ENCODE peak calls at places on chromosomes 1 and 21, in nine cellular contexts. H is H9; Z is fibroblast of pulmonary artery; E is HFFc6; N is stimulated activated CD4-positive, alpha-beta T cell treated with anti-CD3 and anti-CD28 coated beads, Interleukin-1b, Interleukin-23, amount 100 ng/mL, for 24 hours; P is A673; B is lower leg skin; A is effector memory CD8-positive, alpha-beta T cell; W is HTR-8/SVneo. R is an unnamed sample.

GRCh38 chr1:3033795-3034100 is 12.5 kb downstream of the ACTRT2 start:
- DNase-seq in W (no peak), H (no peak), N (no peak), P (no peak), B (no peak), E (no peak), Z (no peak), A (no peak), R (no peak)

GRCh38 chr1:30058966-30059365 is 664.4 kb downstream of the MATN1 start:
- DNase-seq in H (no peak), E (peak; percentile 94), W (peak; percentile 81), A (no peak), Z (peak; percentile 22), B (no peak), P (peak; percentile 65), N (no peak), R (no peak)

GRCh38 chr1:95254959-95255358 is 20.9 kb downstream of the RWDD3 start:
- DNase-seq in W (no peak), A (no peak), N (no peak), B (no peak), Z (no peak), E (no peak), H (no peak), P (no peak), R (no peak)

GRCh38 chr1:218778731-218779130 is 394.9 kb upstream of the LYPLAL1 start:
- DNase-seq in Z (no peak), P (peak; percentile 7), N (no peak), A (no peak), H (no peak), W (no peak), E (no peak), B (no peak), R (no peak)

GRCh38 chr1:32903991-32904776 is 3.0 kb upstream of the TMEM54 start:
- DNase-seq in B (no peak), P (no peak), H (no peak), E (no peak), W (no peak), N (no peak), Z (no peak), A (no peak), R (no peak)

GRCh38 chr1:97507863-97508262 is 413.0 kb downstream of the DPYD start:
- DNase-seq in B (no peak), Z (peak; percentile 17), E (no peak), H (no peak), N (no peak), P (no peak), A (no peak), W (no peak), R (no peak)

GRCh38 chr1:20640183-20640597 is 6.9 kb downstream of the PINK1 start:
- DNase-seq in P (peak; percentile 65), W (peak; percentile 61), B (peak; percentile 55), E (peak; percentile 43), N (no peak), A (peak; percentile 58), Z (peak; percentile 69), H (peak; percentile 54), R (peak; percentile 63)

GRCh38 chr1:10643607-10644306 is 152.7 kb downstream of the CASZ1 start:
- DNase-seq in H (no peak), N (no peak), W (no peak), B (no peak), Z (no peak), E (no peak), A (no peak), P (no peak), R (no peak)

GRCh38 chr1:67500413-67500959 is 70.3 kb upstream of the SERBP1 start:
- DNase-seq in P (peak; percentile 93), E (peak; percentile 75), A (peak; percentile 84), W (peak; percentile 85), H (peak; percentile 94), N (peak; percentile 73), B (peak; percentile 82), Z (peak; percentile 85), R (peak; percentile 75)

GRCh38 chr21:38170705-38171682 is 85.8 kb upstream of the KCNJ15 start:
- DNase-seq in B (no peak), E (peak; percentile 27), Z (peak; percentile 6), A (no peak), W (no peak), P (no peak), H (no peak), N (no peak), R (no peak)

GRCh38 chr1:2348346-2349275 is 42.7 kb downstream of the MORN1 start:
- DNase-seq in B (no peak), P (no peak), N (no peak), W (no peak), H (no peak), A (no peak), Z (no peak), E (no peak), R (no peak)

GRCh38 chr1:13543451-13543911 is 29.7 kb upstream of the LRRC38 start:
- DNase-seq in H (no peak), A (no peak), B (peak; percentile 23), W (no peak), E (no peak), N (no peak), Z (no peak), P (no peak), R (no peak)

GRCh38 chr1:25541425-25541824 is 2.0 kb upstream of the LDLRAP1 start:
- DNase-seq in W (no peak), N (no peak), E (no peak), B (no peak), A (no peak), H (no peak), P (no peak), Z (no peak), R (no peak)

GRCh38 chr21:41247976-41248545 is 68.5 kb upstream of the FAM3B start:
- DNase-seq in W (no peak), P (no peak), N (no peak), B (no peak), H (no peak), A (no peak), Z (no peak), E (no peak), R (no peak)

GRCh38 chr1:52582116-52582696 is 20.0 kb upstream of the GPX7 start:
- DNase-seq in N (no peak), E (no peak), W (no peak), H (no peak), B (no peak), P (no peak), Z (no peak), A (no peak), R (no peak)

GRCh38 chr1:21294266-21295058 is 4.2 kb upstream of the ECE1 start:
- DNase-seq in P (no peak), H (no peak), A (peak; percentile 81), N (peak; percentile 48), Z (no peak), W (no peak), E (no peak), B (no peak), R (peak; percentile 93)

GRCh38 chr1:198937231-198938031 is 298.6 kb downstream of the PTPRC start:
- DNase-seq in B (peak; percentile 53), P (peak; percentile 98), W (peak; percentile 87), E (peak; percentile 96), A (peak; percentile 25), H (no peak), N (no peak), Z (peak; percentile 96), R (peak; percentile 61)

GRCh38 chr1:42966688-42967609 is 8.3 kb upstream of the SLC2A1 start:
- DNase-seq in E (peak; percentile 89), N (no peak), H (peak; percentile 92), A (no peak), B (peak; percentile 58), W (peak; percentile 84), P (peak; percentile 27), Z (peak; percentile 71), R (no peak)

GRCh38 chr21:25639167-25639921 is at the start of gene JAM2:
- DNase-seq in P (peak; percentile 58), H (peak; percentile 75), N (no peak), Z (peak; percentile 6), W (peak; percentile 49), B (no peak), A (peak; percentile 28), E (no peak), R (peak; percentile 38)

GRCh38 chr1:42957880-42958487 is 684 bp downstream of the SLC2A1 start:
- DNase-seq in W (no peak), Z (peak; percentile 43), N (peak; percentile 46), A (peak; percentile 52), H (no peak), B (no peak), E (peak; percentile 36), P (peak; percentile 74), R (peak; percentile 50)

GRCh38 chr1:20972855-20973254 is 185.7 kb upstream of the HP1BP3 start:
- DNase-seq in N (no peak), H (no peak), E (no peak), W (no peak), P (no peak), Z (no peak), B (no peak), A (no peak), R (no peak)

GRCh38 chr1:61635529-61635928 is 89.4 kb downstream of the TM2D1 start:
- DNase-seq in P (no peak), Z (no peak), H (no peak), E (no peak), N (no peak), A (no peak), W (no peak), B (no peak), R (no peak)

R was measured in naive thymus-derived CD4-positive, alpha-beta T cell.